ENCODE peak calls at places on chromosomes 7 and 10, in five cellular contexts. C is trophoblast cell; X is AG10803; O is Jurkat, Clone E6-1; G is M059J. E is an unnamed sample.

GRCh38 chr10:3406556-3406955 is 234.0 kb upstream of the PITRM1 start:
- DNase-seq in X (no peak), O (no peak), G (no peak), C (no peak), E (no peak)

GRCh38 chr7:53315986-53316385 is 280.6 kb downstream of the POM121L12 start:
- DNase-seq in C (peak), G (peak), X (no peak), O (no peak), E (no peak)

GRCh38 chr10:17643339-17643754 is 604 bp upstream of the STAM start:
- DNase-seq in G (peak), X (peak), C (peak), O (no peak), E (peak)

GRCh38 chr7:104976966-104977636 is 36.9 kb upstream of the KMT2E start:
- DNase-seq in X (no peak), O (no peak), G (no peak), C (no peak), E (no peak)

GRCh38 chr10:95388539-95388938 is 97.7 kb upstream of the PDLIM1 start:
- DNase-seq in G (peak), X (no peak), O (no peak), C (no peak), E (no peak)

GRCh38 chr7:138892808-138893207 is 88.4 kb downstream of the KIAA1549 start:
- DNase-seq in O (no peak), G (no peak), C (no peak), X (no peak), E (no peak)

GRCh38 chr7:139635521-139636240 is 112.2 kb downstream of the CLEC2L start:
- DNase-seq in C (no peak), G (no peak), X (no peak), O (peak), E (no peak)

GRCh38 chr10:42939237-42939636 is 137.6 kb upstream of the RET start:
- DNase-seq in C (no peak), G (no peak), O (no peak), X (no peak), E (no peak)

GRCh38 chr10:126945351-126946035 is 40.3 kb downstream of the DOCK1 start:
- DNase-seq in G (peak), O (no peak), C (no peak), X (no peak), E (no peak)

GRCh38 chr7:49597805-49598204 is 175.6 kb upstream of the VWC2 start:
- DNase-seq in C (no peak), X (no peak), G (no peak), O (no peak), E (no peak)

GRCh38 chr7:103689262-103689661 is 243.3 kb upstream of the SLC26A5 start:
- DNase-seq in O (no peak), C (no peak), G (peak), X (no peak), E (peak)

GRCh38 chr7:92685146-92686042 is 95.2 kb upstream of the FAM133B start:
- DNase-seq in O (peak), X (no peak), C (no peak), G (no peak), E (no peak)

GRCh38 chr7:670501-671390 is 55.8 kb upstream of the DNAAF5 start:
- DNase-seq in G (no peak), C (no peak), O (no peak), X (no peak), E (no peak)

GRCh38 chr10:11434323-11434722 is 177.1 kb downstream of the USP6NL start:
- DNase-seq in C (no peak), X (no peak), G (no peak), O (no peak), E (no peak)

GRCh38 chr7:151838861-151839381 is 38.0 kb downstream of the PRKAG2 start:
- DNase-seq in X (no peak), G (no peak), C (no peak), O (peak), E (no peak)

GRCh38 chr10:101693701-101694055 is 1.3 kb downstream of the FBXW4 start:
- DNase-seq in G (peak), O (peak), C (no peak), X (peak), E (peak)

GRCh38 chr7:138869353-138869752 is 71.4 kb upstream of the ATP6V0A4 start:
- DNase-seq in O (no peak), G (no peak), X (no peak), C (no peak), E (no peak)

GRCh38 chr7:139886206-139886605 is 57.1 kb downstream of the TBXAS1 start:
- DNase-seq in G (peak), C (no peak), X (peak), O (peak), E (no peak)

GRCh38 chr7:30652132-30652531 is 30.1 kb downstream of the CRHR2 start:
- DNase-seq in C (no peak), G (no peak), X (no peak), O (no peak), E (no peak)

GRCh38 chr10:59108886-59109288 is 67.6 kb upstream of the PHYHIPL start:
- DNase-seq in O (no peak), G (no peak), C (no peak), X (no peak), E (no peak)

GRCh38 chr10:132575320-132576201 is 38.0 kb downstream of the INPP5A start:
- DNase-seq in C (no peak), O (no peak), G (peak), X (peak), E (peak)

GRCh38 chr7:44101966-44102845 is 1.9 kb upstream of the AEBP1 start:
- DNase-seq in C (no peak), G (peak), X (peak), O (no peak), E (peak)

GRCh38 chr7:28705350-28705749 is 252.8 kb downstream of the TRIL start:
- DNase-seq in X (no peak), O (no peak), C (no peak), G (no peak), E (no peak)